ENCODE peak calls at places on chromosomes 1 and 21, in four cellular contexts. F is AG04449; Z is CD4-positive, alpha-beta T cell; W is WTC11. I is an unnamed sample.

GRCh38 chr1:66312316-66312715 is 221.6 kb upstream of the SGIP1 start:
- DNase-seq in Z (no peak), F (no peak), W (no peak), I (no peak)

GRCh38 chr21:34953950-34954349 is 95.2 kb downstream of the RUNX1 start:
- DNase-seq in F (no peak), Z (no peak), W (no peak), I (no peak)

GRCh38 chr1:209879539-209879938 is 51.8 kb downstream of the UTP25 start:
- DNase-seq in F (no peak), W (no peak), Z (no peak), I (no peak)

GRCh38 chr1:188089461-188089860 is 1260.7 kb downstream of the PLA2G4A start:
- DNase-seq in Z (no peak), F (no peak), W (no peak), I (no peak)

GRCh38 chr1:59765036-59765730 is 49.6 kb upstream of the HOOK1 start:
- DNase-seq in Z (no peak), F (no peak), W (no peak), I (no peak)

GRCh38 chr1:42439940-42440339 is 15.9 kb downstream of the ZMYND12 start:
- DNase-seq in F (no peak), Z (no peak), W (no peak), I (no peak)

GRCh38 chr1:51962486-51963356 is 27.8 kb downstream of the RAB3B start:
- DNase-seq in W (no peak), Z (no peak), F (no peak), I (no peak)

GRCh38 chr21:43355925-43356289 is 71.0 kb downstream of the SIK1 start:
- DNase-seq in Z (no peak), W (no peak), F (no peak), I (no peak)

GRCh38 chr1:109863699-109864062 is 47.0 kb upstream of the CSF1 start:
- DNase-seq in W (no peak), F (no peak), Z (no peak), I (no peak)

GRCh38 chr1:110250749-110251148 is 40.6 kb downstream of the KCNC4 start:
- DNase-seq in F (no peak), W (no peak), Z (no peak), I (no peak)

GRCh38 chr1:35190784-35191183 is 2.2 kb downstream of the SFPQ start:
- DNase-seq in W (no peak), Z (no peak), F (no peak), I (no peak)

GRCh38 chr1:227945891-227946623 is 1.7 kb downstream of the WNT9A start:
- DNase-seq in Z (no peak), W (no peak), F (no peak), I (peak)

GRCh38 chr1:67741121-67741520 is 56.1 kb downstream of the GADD45A start:
- DNase-seq in F (no peak), W (no peak), Z (no peak), I (no peak)

GRCh38 chr1:157199421-157199755 is 61.2 kb upstream of the ETV3 start:
- DNase-seq in F (no peak), W (no peak), Z (no peak), I (no peak)

GRCh38 chr1:176206006-176206960 is 803 bp downstream of the COP1 start:
- DNase-seq in W (peak), Z (peak), F (no peak), I (peak)

GRCh38 chr1:1627842-1628655 is 3.9 kb upstream of the MMP23B start:
- DNase-seq in W (no peak), F (no peak), Z (no peak), I (peak)

GRCh38 chr1:160641323-160642280 is 5.2 kb downstream of the SLAMF1 start:
- DNase-seq in Z (no peak), F (no peak), W (no peak), I (no peak)

GRCh38 chr1:44084998-44085675 is 33.5 kb upstream of the KLF17 start:
- DNase-seq in F (peak), W (no peak), Z (no peak), I (no peak)

DNA sequence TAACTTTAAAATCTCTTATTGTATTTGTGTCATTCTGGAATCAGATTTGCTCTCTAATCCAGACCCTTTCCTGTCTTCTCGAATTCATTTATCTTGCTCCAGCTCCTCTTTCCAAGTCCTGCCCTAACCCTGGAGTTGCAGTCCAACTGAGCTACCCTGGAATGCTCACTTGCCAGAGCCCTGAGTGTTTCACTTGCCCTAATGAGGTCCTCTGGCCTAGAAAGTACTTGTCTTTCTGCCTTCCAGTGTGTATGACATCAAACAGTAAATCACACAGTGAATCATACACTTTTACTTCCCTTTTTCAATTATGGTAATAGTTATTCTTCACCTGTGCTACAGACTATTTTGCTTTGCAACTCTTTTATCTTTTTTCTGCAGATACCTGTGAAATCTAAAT is 96.9 kb downstream of the NEK7 start:
- DNase-seq in Z (no peak), F (no peak), W (no peak), I (no peak)
- TF ChIP-seq CTCF in Z (no peak), F (no peak), W (no peak), I (no peak)

GRCh38 chr1:181104790-181105133 is 16.3 kb downstream of the IER5 start:
- DNase-seq in F (no peak), Z (peak), W (peak), I (no peak)
- TF ChIP-seq CTCF in F (peak), Z (peak), W (no peak), I (no peak)

GRCh38 chr1:31453384-31454079 is 40.5 kb downstream of the SERINC2 start:
- DNase-seq in F (no peak), Z (no peak), W (no peak), I (no peak)
- TF ChIP-seq CTCF in F (no peak), Z (no peak), W (no peak), I (no peak)

GRCh38 chr1:232602622-232603021 is 27.3 kb downstream of the SIPA1L2 start:
- DNase-seq in W (no peak), Z (no peak), F (no peak), I (no peak)
- TF ChIP-seq CTCF in W (peak), Z (no peak), F (no peak), I (no peak)

GRCh38 chr1:94119306-94119705 is 1.6 kb downstream of the ABCA4 start:
- DNase-seq in W (no peak), Z (no peak), F (no peak), I (no peak)

GRCh38 chr1:94121411-94121821 is 468 bp upstream of the ABCA4 start:
- DNase-seq in F (no peak), W (no peak), Z (no peak), I (no peak)

GRCh38 chr1:94119796-94120590 is 955 bp downstream of the ABCA4 start:
- DNase-seq in Z (no peak), F (no peak), W (no peak), I (no peak)

GRCh38 chr1:94120983-94121382 is at the start of gene ABCA4:
- DNase-seq in Z (no peak), W (no peak), F (no peak), I (no peak)

GRCh38 chr1:94120591-94120901 is 402 bp downstream of the ABCA4 start:
- DNase-seq in W (no peak), F (no peak), Z (no peak), I (no peak)
- TF ChIP-seq CTCF in W (no peak), F (no peak), Z (no peak), I (no peak)

DNA sequence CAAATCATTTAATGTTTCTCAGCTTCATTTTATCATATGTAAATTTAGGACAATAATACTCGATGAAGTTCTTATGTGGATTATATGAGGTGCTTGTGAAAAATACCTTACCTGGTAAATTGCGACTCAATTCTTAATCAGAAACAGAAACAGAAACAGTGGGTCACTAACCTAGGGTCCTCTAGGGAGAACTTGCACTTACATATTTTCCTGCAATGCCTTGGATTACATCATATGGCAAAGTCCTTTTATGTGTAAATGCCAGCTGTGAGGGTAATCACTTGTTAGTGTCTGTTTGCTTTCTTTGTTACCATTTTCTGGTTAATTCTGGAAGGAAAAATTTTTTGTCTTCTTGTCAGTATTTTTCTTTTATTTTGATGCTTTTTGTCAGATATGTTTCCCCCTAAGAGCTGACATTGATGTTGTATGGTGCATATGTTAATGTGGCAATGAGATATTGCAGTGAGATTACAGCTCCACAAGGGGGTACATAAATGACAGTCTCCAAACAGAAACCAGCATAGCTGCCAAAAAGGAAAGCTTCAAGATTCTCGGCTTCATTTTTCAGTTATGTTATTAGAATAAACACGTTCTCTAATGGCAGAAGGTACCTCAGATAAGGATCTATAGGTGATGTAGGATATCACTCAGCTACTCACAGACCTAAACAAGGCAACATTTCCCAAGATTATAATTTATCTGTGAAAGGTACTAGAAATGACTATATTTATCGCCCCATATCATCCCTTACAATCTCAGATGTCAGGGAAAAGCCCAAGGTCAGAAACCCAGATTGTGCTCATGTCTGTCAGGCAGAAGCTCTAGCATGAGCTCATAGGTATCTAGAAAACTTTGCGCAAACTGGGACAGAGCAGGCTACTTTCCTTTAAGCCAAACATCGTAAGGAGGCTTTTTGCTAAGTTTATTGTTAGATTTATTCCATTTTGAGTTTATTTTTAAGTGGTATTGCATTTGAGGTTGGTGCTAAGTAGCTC is 119.9 kb downstream of the FASLG start:
- DNase-seq in Z (no peak), W (no peak), F (no peak), I (no peak)
- TF ChIP-seq CTCF in Z (peak), W (no peak), F (no peak), I (peak)

DNA sequence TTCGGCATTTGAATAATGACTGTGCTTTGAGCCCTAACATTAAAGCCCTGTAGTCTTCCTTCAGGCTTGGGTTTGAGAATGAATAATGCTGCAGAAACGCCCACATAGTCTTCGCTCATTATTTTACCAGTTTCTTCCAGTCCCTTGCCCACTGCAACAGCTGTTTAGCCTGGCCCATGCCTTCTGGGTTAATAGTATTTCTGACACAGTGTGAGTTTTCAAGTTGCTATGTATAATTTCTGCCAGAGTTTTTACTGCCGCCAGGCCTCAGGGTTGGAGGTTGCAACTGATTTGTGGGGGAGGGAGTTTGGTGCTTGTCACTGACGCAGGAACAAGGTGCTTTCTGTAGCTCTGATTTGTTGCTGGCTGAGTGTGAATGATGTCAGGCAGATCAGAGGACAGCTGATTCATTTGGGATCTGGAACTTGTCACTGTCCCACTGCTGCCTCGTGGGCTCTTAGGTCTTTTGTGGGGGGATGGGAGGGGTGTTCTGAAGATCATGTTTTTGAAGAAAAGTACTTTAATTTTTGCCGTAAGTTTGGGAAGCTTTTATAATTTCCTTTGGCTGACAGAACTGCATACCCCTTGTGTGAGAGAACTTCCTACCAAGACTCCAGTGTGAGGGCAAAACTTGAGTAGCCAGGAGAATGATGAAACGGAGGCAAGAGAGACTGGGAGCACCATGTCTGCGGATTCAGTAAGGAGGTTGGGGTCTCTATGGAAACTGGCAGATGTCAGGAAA is 109.9 kb downstream of the MAST2 start:
- DNase-seq in Z (no peak), F (peak), W (no peak), I (no peak)
- TF ChIP-seq CTCF in Z (no peak), F (no peak), W (no peak), I (no peak)

DNA sequence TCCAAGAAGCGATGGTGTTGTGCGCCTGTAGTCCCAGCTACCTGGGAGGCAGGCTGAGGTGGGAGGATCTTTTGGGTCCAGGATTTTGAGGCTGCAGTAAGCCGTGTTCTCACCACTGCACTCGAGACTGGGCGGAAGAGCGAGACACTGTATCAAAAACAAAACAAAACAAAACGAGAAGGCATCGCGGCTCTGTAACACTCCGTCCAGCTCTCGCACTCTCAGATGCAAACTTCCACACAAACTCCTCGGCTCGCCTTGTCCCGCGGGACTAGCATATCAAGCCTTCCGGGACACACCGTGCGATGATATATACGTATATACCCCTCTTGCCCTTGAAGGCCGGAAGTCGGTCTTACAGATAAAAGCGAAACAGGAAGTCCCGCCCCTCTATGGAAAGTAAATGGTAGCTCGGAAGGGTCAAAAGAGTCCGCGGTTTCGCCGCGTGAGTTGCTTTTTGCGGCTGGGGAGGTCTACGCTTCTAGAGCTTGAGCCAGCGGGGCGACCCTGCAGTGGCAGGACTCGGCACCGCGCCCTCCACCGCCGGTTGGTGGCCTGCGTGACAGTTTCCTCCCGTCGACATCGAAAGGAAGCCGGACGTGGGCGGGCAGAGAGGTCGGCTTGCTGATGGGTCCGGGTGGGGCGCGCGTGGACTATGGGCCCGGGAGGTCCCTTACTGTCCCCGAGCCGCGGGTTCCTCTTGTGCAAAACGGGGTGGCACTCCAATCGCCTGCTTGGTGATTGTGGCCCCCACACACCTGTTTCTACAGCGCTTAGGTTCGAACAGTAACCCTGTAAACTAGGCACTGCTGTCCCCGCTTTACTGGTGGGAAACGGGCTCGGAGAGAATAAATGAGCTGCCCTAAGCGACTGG is at the start of gene COA6:
- DNase-seq in W (peak), Z (peak), F (peak), I (peak)
- TF ChIP-seq CTCF in W (no peak), Z (no peak), F (no peak), I (no peak)

DNA sequence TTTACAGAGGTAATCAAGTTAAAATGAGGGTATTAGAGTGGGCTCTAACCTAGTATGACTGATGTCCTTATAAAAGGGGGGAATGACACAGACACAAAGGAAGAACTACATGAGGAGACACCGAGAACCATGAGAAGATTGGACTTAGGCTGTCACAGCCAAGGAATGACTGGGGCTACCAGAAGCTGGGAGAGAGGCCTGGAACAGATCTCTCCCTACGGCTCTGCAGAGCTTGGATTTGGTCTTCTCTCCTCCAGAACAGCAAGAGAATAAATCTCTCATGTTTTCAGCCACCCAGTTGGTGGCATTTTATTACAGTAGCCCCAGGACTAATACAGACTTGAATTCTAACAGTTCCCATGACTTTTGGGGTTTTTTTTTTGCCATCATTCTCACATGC is 110.8 kb downstream of the PSMG1 start:
- DNase-seq in F (no peak), Z (no peak), W (no peak), I (no peak)
- TF ChIP-seq CTCF in F (no peak), Z (no peak), W (no peak), I (no peak)

I was measured in natural killer cell.